ENCODE peak calls at places on chromosomes 4 and X, in seven cellular contexts. R, P, D, X, U, Y and S are unnamed samples. For H3K36me3, the result is how much of the 10 kb centered on the place peaks cover.

GRCh38 chr4:123477804-123478209 is 81.2 kb downstream of the SPRY1 start:
- DNase-seq in R (no peak), P (no peak), D (no peak), X (no peak), U (no peak), Y (no peak), S (no peak)

GRCh38 chr4:104967034-104967401 is 179.7 kb upstream of the TET2 start:
- DNase-seq in R (no peak), P (no peak), D (no peak), X (no peak), U (peak), Y (no peak), S (no peak)

GRCh38 chrX:48911407-48912182 is at the start of gene SLC35A2:
- DNase-seq in R (peak), P (peak), D (peak), X (peak), U (peak), Y (peak), S (peak)

GRCh38 chr4:26076896-26077295 is 162.9 kb downstream of the SMIM20 start:
- DNase-seq in R (no peak), P (no peak), D (no peak), X (no peak), U (peak), Y (no peak), S (no peak)

GRCh38 chrX:25083661-25084060 is 67.9 kb upstream of the ARX start:
- DNase-seq in R (no peak), P (no peak), D (no peak), X (no peak), U (peak), Y (no peak), S (no peak)

GRCh38 chr4:10006604-10007435 is 14.5 kb downstream of the SLC2A9 start:
- DNase-seq in R (peak), P (no peak), D (no peak), X (no peak), U (peak), Y (peak), S (no peak)

GRCh38 chr4:77921701-77922100 is 59.1 kb downstream of the MRPL1 start:
- DNase-seq in R (no peak), P (no peak), D (no peak), X (no peak), U (peak), Y (no peak), S (no peak)

GRCh38 chr4:98260047-98260578 is 1.1 kb upstream of the RAP1GDS1 start:
- DNase-seq in R (peak), P (no peak), D (peak), X (peak), U (peak), Y (peak), S (no peak)

GRCh38 chr4:183790661-183791060 is 114.4 kb upstream of the STOX2 start:
- DNase-seq in R (no peak), P (no peak), D (peak), X (no peak), U (no peak), Y (no peak), S (no peak)

GRCh38 chrX:68929332-68930150 is 100.7 kb downstream of the EFNB1 start:
- DNase-seq in R (peak), P (no peak), D (no peak), X (no peak), U (peak), Y (no peak), S (no peak)

GRCh38 chrX:53421772-53422090 is 723 bp downstream of the SMC1A start:
- DNase-seq in R (no peak), P (no peak), D (no peak), X (peak), U (no peak), Y (no peak), S (no peak)

GRCh38 chr4:19259920-19260319 is 991.8 kb upstream of the SLIT2 start:
- DNase-seq in R (no peak), P (no peak), D (peak), X (no peak), U (no peak), Y (no peak), S (no peak)

GRCh38 chrX:54920610-54921426 is at the start of gene TRO:
- DNase-seq in R (no peak), P (no peak), D (peak), X (peak), U (no peak), Y (no peak), S (no peak)

GRCh38 chr4:166165829-166166420 is 292.9 kb downstream of the TLL1 start:
- DNase-seq in R (no peak), P (no peak), D (peak), X (peak), U (peak), Y (no peak), S (peak)

GRCh38 chrX:123167621-123168020 is 16.5 kb upstream of the GRIA3 start:
- DNase-seq in R (no peak), P (no peak), D (no peak), X (no peak), U (peak), Y (no peak), S (no peak)

GRCh38 chr4:84499065-84499982 is at the start of gene NKX6-1:
- DNase-seq in R (peak), P (no peak), D (peak), X (peak), U (peak), Y (peak), S (peak)

GRCh38 chr4:124090007-124090406 is 622.5 kb downstream of the ANKRD50 start:
- DNase-seq in R (no peak), P (no peak), D (no peak), X (no peak), U (no peak), Y (no peak), S (no peak)

GRCh38 chr4:23909671-23910070 is 19.8 kb upstream of the PPARGC1A start:
- DNase-seq in R (no peak), P (no peak), D (no peak), X (no peak), U (peak), Y (no peak), S (no peak)

GRCh38 chr4:183107891-183108459 is 8.9 kb downstream of the WWC2 start:
- DNase-seq in R (no peak), P (no peak), D (no peak), X (no peak), U (peak), Y (no peak), S (no peak)

GRCh38 chrX:6184900-6185515 is 43.7 kb downstream of the NLGN4X start:
- DNase-seq in R (no peak), P (no peak), D (no peak), X (no peak), U (no peak), Y (no peak), S (no peak)

GRCh38 chr4:169756971-169757574 is 671 bp downstream of the HPF1 start:
- DNase-seq in R (no peak), P (no peak), D (no peak), X (peak), U (no peak), Y (no peak), S (no peak)

GRCh38 chr4:141912831-141913230 is 276.4 kb downstream of the IL15 start:
- DNase-seq in R (peak), P (no peak), D (peak), X (peak), U (no peak), Y (no peak), S (no peak)

GRCh38 chr4:113049421-113050355 is at the start of gene ANK2:
- DNase-seq in R (no peak), P (no peak), D (peak), X (no peak), U (no peak), Y (no peak), S (no peak)

GRCh38 chrX:114611018-114611619 is 27.2 kb downstream of the HTR2C start:
- DNase-seq in R (peak), P (no peak), D (peak), X (peak), U (peak), Y (peak), S (no peak)

GRCh38 chr4:88743696-88744095 is 46.1 kb upstream of the NAP1L5 start:
- DNase-seq in R (no peak), P (no peak), D (no peak), X (no peak), U (no peak), Y (no peak), S (no peak)

GRCh38 chr4:38119663-38120374 is 159.6 kb downstream of the PTTG2 start:
- DNase-seq in R (no peak), P (no peak), D (no peak), X (peak), U (peak), Y (no peak), S (no peak)

GRCh38 chr4:75490155-75490554 is 24.0 kb downstream of the RCHY1 start:
- DNase-seq in R (no peak), P (no peak), D (no peak), X (no peak), U (peak), Y (no peak), S (no peak)
- TF ChIP-seq CTCF in R (no peak), P (no peak), D (peak), X (no peak), U (peak), Y (peak), S (no peak)

GRCh38 chr4:154024097-154024496 is 235.2 kb upstream of the SFRP2 start:
- DNase-seq in R (no peak), P (no peak), D (peak), X (no peak), U (no peak), Y (no peak), S (no peak)

GRCh38 chr4:154014401-154015105 is 225.7 kb upstream of the SFRP2 start:
- DNase-seq in R (no peak), P (no peak), D (no peak), X (no peak), U (no peak), Y (no peak), S (no peak)

GRCh38 chr4:154013576-154013975 is 224.7 kb upstream of the SFRP2 start:
- DNase-seq in R (no peak), P (no peak), D (no peak), X (no peak), U (no peak), Y (no peak), S (no peak)

DNA sequence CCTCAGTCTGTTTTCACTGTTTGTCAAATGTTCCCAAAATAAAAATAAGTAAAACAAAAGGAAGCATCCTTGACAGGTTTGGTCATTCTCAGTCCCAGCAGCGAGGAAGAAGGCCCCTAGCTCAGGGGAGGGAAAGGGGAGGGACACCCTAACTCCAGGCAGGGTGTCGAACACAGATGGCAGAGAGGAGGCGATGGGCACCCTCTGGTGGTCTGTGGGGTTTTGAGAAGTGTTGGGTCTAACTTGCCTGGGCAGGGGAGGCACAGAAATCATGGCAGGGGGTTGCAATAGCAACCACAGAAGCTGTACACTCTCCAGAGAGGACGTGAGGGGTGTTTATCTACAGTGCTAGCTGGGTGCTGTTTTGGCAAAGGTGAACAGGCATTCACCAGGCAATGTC is 229.8 kb upstream of the SFRP2 start:
- DNase-seq in R (no peak), P (no peak), D (peak), X (no peak), U (no peak), Y (no peak), S (no peak)
- H3K36me3 ChIP-seq in R (under half), P (under half), D (under half), X (under half), U (under half), Y (under half), S (under half)

GRCh38 chr4:2788532-2789103 is 4.3 kb upstream of the SH3BP2 start:
- DNase-seq in R (peak), P (no peak), D (no peak), X (peak), U (no peak), Y (peak), S (peak)

GRCh38 chr4:2786794-2787229 is 6.1 kb upstream of the SH3BP2 start:
- DNase-seq in R (no peak), P (no peak), D (no peak), X (no peak), U (no peak), Y (peak), S (no peak)

GRCh38 chr4:2787230-2788100 is 5.4 kb upstream of the SH3BP2 start:
- DNase-seq in R (peak), P (no peak), D (no peak), X (peak), U (no peak), Y (peak), S (no peak)

GRCh38 chr4:2789351-2789750 is 3.5 kb upstream of the SH3BP2 start:
- DNase-seq in R (peak), P (no peak), D (no peak), X (no peak), U (no peak), Y (peak), S (no peak)

DNA sequence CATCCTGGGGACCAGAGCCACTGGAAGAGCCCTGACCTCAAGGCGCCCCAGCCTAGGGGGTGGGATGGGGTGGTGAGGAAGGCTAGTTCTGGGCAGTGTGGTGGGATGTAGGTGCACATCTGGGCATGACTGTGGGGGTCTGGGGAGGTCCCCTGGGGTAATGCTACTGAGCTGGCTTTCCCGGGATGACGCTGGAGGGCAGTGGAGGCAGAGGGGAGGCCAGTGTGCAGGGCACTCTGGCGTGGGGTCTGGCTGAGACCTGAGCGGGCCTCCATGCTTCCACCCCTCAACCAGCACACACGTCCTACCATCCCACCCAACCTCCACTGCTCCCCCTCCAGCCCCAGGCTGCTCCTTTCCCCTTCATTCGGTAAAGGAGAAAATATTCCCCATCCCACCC is 4.8 kb upstream of the SH3BP2 start:
- DNase-seq in R (no peak), P (no peak), D (no peak), X (no peak), U (no peak), Y (no peak), S (no peak)
- TF ChIP-seq CTCF in R (no peak), P (no peak), D (no peak), X (no peak), U (no peak), Y (no peak), S (no peak)

GRCh38 chr4:5658992-5659391 is 49.4 kb downstream of the EVC2 start:
- DNase-seq in R (no peak), P (no peak), D (no peak), X (no peak), U (no peak), Y (no peak), S (no peak)

GRCh38 chr4:5662555-5662954 is 45.8 kb downstream of the EVC2 start:
- DNase-seq in R (no peak), P (no peak), D (no peak), X (no peak), U (no peak), Y (no peak), S (no peak)

GRCh38 chr4:5661237-5661636 is 47.1 kb downstream of the EVC2 start:
- DNase-seq in R (no peak), P (no peak), D (no peak), X (no peak), U (no peak), Y (no peak), S (no peak)

GRCh38 chr4:5656415-5656814 is 51.9 kb downstream of the EVC2 start:
- DNase-seq in R (no peak), P (no peak), D (peak), X (no peak), U (no peak), Y (no peak), S (no peak)

GRCh38 chr4:5660185-5660584 is 48.2 kb downstream of the EVC2 start:
- DNase-seq in R (no peak), P (no peak), D (no peak), X (no peak), U (peak), Y (no peak), S (no peak)
- H3K36me3 ChIP-seq in R (under half), P (under half), D (under half), X (under half), U (under half), Y (under half), S (half or more)

GRCh38 chrX:153953892-153954617 is 9.6 kb upstream of the RENBP start:
- DNase-seq in R (no peak), P (no peak), D (no peak), X (no peak), U (no peak), Y (no peak), S (no peak)
- TF ChIP-seq CTCF in R (no peak), P (no peak), D (no peak), X (no peak), U (no peak), Y (no peak), S (no peak)

GRCh38 chr4:39312821-39313220 is 53.3 kb downstream of the RFC1 start:
- DNase-seq in R (no peak), P (no peak), D (no peak), X (no peak), U (no peak), Y (no peak), S (no peak)
- H3K36me3 ChIP-seq in R (under half), P (under half), D (under half), X (under half), U (under half), Y (under half), S (under half)

GRCh38 chr4:24984602-24985532 is 45.9 kb downstream of the LGI2 start:
- DNase-seq in R (no peak), P (no peak), D (no peak), X (no peak), U (no peak), Y (no peak), S (no peak)
- TF ChIP-seq CTCF in R (no peak), P (no peak), D (no peak), X (no peak), U (no peak), Y (no peak), S (no peak)

DNA sequence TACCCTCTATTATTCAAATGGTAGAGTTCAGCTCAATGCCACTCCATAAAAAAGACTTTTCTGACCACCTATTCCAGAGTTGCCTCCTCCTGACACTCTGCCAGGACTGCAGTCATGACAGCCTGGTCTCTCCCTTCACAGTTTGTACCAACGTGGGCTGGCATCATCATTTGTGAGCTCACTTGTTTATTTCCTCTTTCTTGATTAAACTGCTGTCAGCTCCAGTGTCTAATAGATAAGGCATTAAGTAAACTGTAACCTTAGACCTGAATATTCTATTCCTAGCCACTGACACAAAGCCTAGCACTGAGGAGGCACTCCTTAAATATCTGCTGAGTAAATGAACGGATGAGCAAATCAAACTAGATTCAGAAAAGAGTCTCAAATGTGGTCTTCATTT is 48.7 kb downstream of the DDX60 start:
- DNase-seq in R (no peak), P (no peak), D (no peak), X (peak), U (no peak), Y (no peak), S (no peak)
- H3K36me3 ChIP-seq in R (under half), P (under half), D (under half), X (under half), U (under half), Y (under half), S (half or more)

GRCh38 chr4:153206534-153206933 is 2.3 kb downstream of the TRIM2 start:
- DNase-seq in R (no peak), P (no peak), D (no peak), X (no peak), U (no peak), Y (no peak), S (no peak)

GRCh38 chr4:153209410-153209809 is 5.2 kb downstream of the TRIM2 start:
- DNase-seq in R (peak), P (no peak), D (no peak), X (no peak), U (no peak), Y (no peak), S (no peak)

GRCh38 chr4:153205757-153206156 is 1.5 kb downstream of the TRIM2 start:
- DNase-seq in R (peak), P (no peak), D (no peak), X (no peak), U (peak), Y (peak), S (no peak)

GRCh38 chr4:153207027-153207426 is 2.8 kb downstream of the TRIM2 start:
- DNase-seq in R (no peak), P (no peak), D (no peak), X (no peak), U (no peak), Y (no peak), S (no peak)

GRCh38 chr4:153207561-153207960 is 3.3 kb downstream of the TRIM2 start:
- DNase-seq in R (peak), P (no peak), D (peak), X (peak), U (peak), Y (peak), S (no peak)
- TF ChIP-seq CTCF in R (peak), P (no peak), D (peak), X (no peak), U (peak), Y (peak), S (peak)

DNA sequence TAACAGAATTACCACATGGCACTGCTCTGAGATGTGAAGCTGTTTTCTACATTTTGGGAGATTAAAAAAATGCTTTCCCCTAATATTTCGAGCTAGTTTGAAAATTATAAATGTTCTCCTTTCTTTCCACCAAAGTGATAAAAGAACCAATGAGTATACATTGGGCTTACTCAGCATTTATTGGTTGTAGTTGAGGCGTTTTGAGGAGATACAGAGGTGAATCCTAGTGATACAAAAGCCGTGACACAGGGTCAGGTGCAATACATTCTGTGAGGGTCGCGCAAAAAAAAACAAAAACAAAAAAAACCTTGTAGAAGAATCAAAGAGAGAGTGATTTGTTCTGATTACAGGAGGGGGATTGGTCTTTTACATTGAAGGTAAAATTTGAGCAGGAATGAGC is 32.4 kb upstream of the CYP4V2 start:
- DNase-seq in R (no peak), P (no peak), D (no peak), X (no peak), U (no peak), Y (no peak), S (no peak)
- H3K36me3 ChIP-seq in R (under half), P (under half), D (under half), X (under half), U (under half), Y (under half), S (under half)